ENCODE peak calls at places on chromosomes 11 and 22, in eight cellular contexts. One of them, this sample, is unnamed.

GRCh38 chr22:42376721-42377177 is 55.5 kb downstream of the NFAM1 start:
- DNase-seq in NCI-H2029 treated with DMSO at 0.1 percent for 48 hours: peak
- DNase-seq in Karpas-422: no peak
- DNase-seq in A549: no peak
- DNase-seq in pancreas: no peak
- DNase-seq in stromal cell of bone marrow: peak
- DNase-seq in small intestine: peak
- DNase-seq in activated CD4-positive, alpha-beta T cell treated with anti-CD3 and anti-CD28 coated beads for 4 hours: no peak
- DNase-seq in this sample: no peak

GRCh38 chr11:6315811-6316425 is 4.4 kb downstream of the CAVIN3 start:
- DNase-seq in NCI-H2029 treated with DMSO at 0.1 percent for 48 hours: peak
- DNase-seq in Karpas-422: peak
- DNase-seq in A549: peak
- DNase-seq in pancreas: peak
- DNase-seq in stromal cell of bone marrow: peak
- DNase-seq in small intestine: peak
- DNase-seq in activated CD4-positive, alpha-beta T cell treated with anti-CD3 and anti-CD28 coated beads for 4 hours: no peak
- DNase-seq in this sample: no peak

GRCh38 chr22:47259990-47260389 is 497.5 kb downstream of the TBC1D22A start:
- DNase-seq in NCI-H2029 treated with DMSO at 0.1 percent for 48 hours: no peak
- DNase-seq in Karpas-422: peak
- DNase-seq in A549: no peak
- DNase-seq in pancreas: no peak
- DNase-seq in stromal cell of bone marrow: no peak
- DNase-seq in small intestine: no peak
- DNase-seq in activated CD4-positive, alpha-beta T cell treated with anti-CD3 and anti-CD28 coated beads for 4 hours: no peak
- DNase-seq in this sample: no peak

GRCh38 chr11:74533421-74533820 is 39.9 kb upstream of the LIPT2 start:
- DNase-seq in NCI-H2029 treated with DMSO at 0.1 percent for 48 hours: no peak
- DNase-seq in Karpas-422: no peak
- DNase-seq in A549: no peak
- DNase-seq in pancreas: no peak
- DNase-seq in stromal cell of bone marrow: no peak
- DNase-seq in small intestine: peak
- DNase-seq in activated CD4-positive, alpha-beta T cell treated with anti-CD3 and anti-CD28 coated beads for 4 hours: no peak
- DNase-seq in this sample: no peak

GRCh38 chr11:122850076-122850631 is 11.9 kb downstream of the CRTAM start:
- DNase-seq in NCI-H2029 treated with DMSO at 0.1 percent for 48 hours: no peak
- DNase-seq in Karpas-422: no peak
- DNase-seq in A549: no peak
- DNase-seq in pancreas: no peak
- DNase-seq in stromal cell of bone marrow: no peak
- DNase-seq in small intestine: no peak
- DNase-seq in activated CD4-positive, alpha-beta T cell treated with anti-CD3 and anti-CD28 coated beads for 4 hours: no peak
- DNase-seq in this sample: no peak

GRCh38 chr22:50531546-50532352 is 1.9 kb upstream of the TYMP start:
- DNase-seq in NCI-H2029 treated with DMSO at 0.1 percent for 48 hours: no peak
- DNase-seq in Karpas-422: peak
- DNase-seq in A549: no peak
- DNase-seq in pancreas: peak
- DNase-seq in stromal cell of bone marrow: peak
- DNase-seq in small intestine: peak
- DNase-seq in activated CD4-positive, alpha-beta T cell treated with anti-CD3 and anti-CD28 coated beads for 4 hours: peak
- DNase-seq in this sample: no peak

GRCh38 chr11:118342503-118343161 is at the start of gene CD3D:
- DNase-seq in NCI-H2029 treated with DMSO at 0.1 percent for 48 hours: no peak
- DNase-seq in Karpas-422: no peak
- DNase-seq in A549: no peak
- DNase-seq in pancreas: no peak
- DNase-seq in stromal cell of bone marrow: no peak
- DNase-seq in small intestine: peak
- DNase-seq in activated CD4-positive, alpha-beta T cell treated with anti-CD3 and anti-CD28 coated beads for 4 hours: peak
- DNase-seq in this sample: no peak

GRCh38 chr11:7635137-7635536 is 38.2 kb downstream of the CYB5R2 start:
- DNase-seq in NCI-H2029 treated with DMSO at 0.1 percent for 48 hours: no peak
- DNase-seq in Karpas-422: no peak
- DNase-seq in A549: no peak
- DNase-seq in pancreas: no peak
- DNase-seq in stromal cell of bone marrow: no peak
- DNase-seq in small intestine: peak
- DNase-seq in activated CD4-positive, alpha-beta T cell treated with anti-CD3 and anti-CD28 coated beads for 4 hours: no peak
- DNase-seq in this sample: no peak

GRCh38 chr11:32334822-32335221 is 100.5 kb downstream of the WT1 start:
- DNase-seq in NCI-H2029 treated with DMSO at 0.1 percent for 48 hours: no peak
- DNase-seq in Karpas-422: peak
- DNase-seq in A549: peak
- DNase-seq in pancreas: no peak
- DNase-seq in stromal cell of bone marrow: no peak
- DNase-seq in small intestine: peak
- DNase-seq in activated CD4-positive, alpha-beta T cell treated with anti-CD3 and anti-CD28 coated beads for 4 hours: no peak
- DNase-seq in this sample: no peak

GRCh38 chr11:107017433-107018227 is 646 bp downstream of the GUCY1A2 start:
- DNase-seq in NCI-H2029 treated with DMSO at 0.1 percent for 48 hours: peak
- DNase-seq in Karpas-422: no peak
- DNase-seq in A549: peak
- DNase-seq in pancreas: peak
- DNase-seq in stromal cell of bone marrow: no peak
- DNase-seq in small intestine: no peak
- DNase-seq in activated CD4-positive, alpha-beta T cell treated with anti-CD3 and anti-CD28 coated beads for 4 hours: no peak
- DNase-seq in this sample: no peak

GRCh38 chr11:133956650-133957633 is at the start of gene IGSF9B:
- DNase-seq in NCI-H2029 treated with DMSO at 0.1 percent for 48 hours: peak
- DNase-seq in Karpas-422: peak
- DNase-seq in A549: peak
- DNase-seq in pancreas: peak
- DNase-seq in stromal cell of bone marrow: peak
- DNase-seq in small intestine: peak
- DNase-seq in activated CD4-positive, alpha-beta T cell treated with anti-CD3 and anti-CD28 coated beads for 4 hours: peak
- DNase-seq in this sample: no peak

GRCh38 chr22:17734197-17734596 is 40.1 kb downstream of the BID start:
- DNase-seq in NCI-H2029 treated with DMSO at 0.1 percent for 48 hours: no peak
- DNase-seq in Karpas-422: no peak
- DNase-seq in A549: no peak
- DNase-seq in pancreas: no peak
- DNase-seq in stromal cell of bone marrow: peak
- DNase-seq in small intestine: no peak
- DNase-seq in activated CD4-positive, alpha-beta T cell treated with anti-CD3 and anti-CD28 coated beads for 4 hours: no peak
- DNase-seq in this sample: no peak

GRCh38 chr11:72864692-72865655 is 50.8 kb downstream of the ATG16L2 start:
- DNase-seq in NCI-H2029 treated with DMSO at 0.1 percent for 48 hours: no peak
- DNase-seq in Karpas-422: no peak
- DNase-seq in A549: no peak
- DNase-seq in pancreas: no peak
- DNase-seq in stromal cell of bone marrow: peak
- DNase-seq in small intestine: no peak
- DNase-seq in activated CD4-positive, alpha-beta T cell treated with anti-CD3 and anti-CD28 coated beads for 4 hours: no peak
- DNase-seq in this sample: no peak

GRCh38 chr11:112050721-112051120 is 23.1 kb downstream of the PIH1D2 start:
- DNase-seq in NCI-H2029 treated with DMSO at 0.1 percent for 48 hours: no peak
- DNase-seq in Karpas-422: peak
- DNase-seq in A549: no peak
- DNase-seq in pancreas: no peak
- DNase-seq in stromal cell of bone marrow: no peak
- DNase-seq in small intestine: no peak
- DNase-seq in activated CD4-positive, alpha-beta T cell treated with anti-CD3 and anti-CD28 coated beads for 4 hours: no peak
- DNase-seq in this sample: no peak

GRCh38 chr11:126282742-126283591 is at the start of gene TIRAP:
- DNase-seq in NCI-H2029 treated with DMSO at 0.1 percent for 48 hours: peak
- DNase-seq in Karpas-422: peak
- DNase-seq in A549: peak
- DNase-seq in pancreas: peak
- DNase-seq in stromal cell of bone marrow: no peak
- DNase-seq in small intestine: peak
- DNase-seq in activated CD4-positive, alpha-beta T cell treated with anti-CD3 and anti-CD28 coated beads for 4 hours: peak
- DNase-seq in this sample: no peak

GRCh38 chr11:111213256-111213655 is 32.3 kb upstream of the POU2AF2 start:
- DNase-seq in NCI-H2029 treated with DMSO at 0.1 percent for 48 hours: no peak
- DNase-seq in Karpas-422: no peak
- DNase-seq in A549: no peak
- DNase-seq in pancreas: no peak
- DNase-seq in stromal cell of bone marrow: no peak
- DNase-seq in small intestine: no peak
- DNase-seq in activated CD4-positive, alpha-beta T cell treated with anti-CD3 and anti-CD28 coated beads for 4 hours: no peak
- DNase-seq in this sample: no peak

GRCh38 chr22:44298331-44299087 is 14.2 kb downstream of the SHISAL1 start:
- DNase-seq in NCI-H2029 treated with DMSO at 0.1 percent for 48 hours: no peak
- DNase-seq in Karpas-422: no peak
- DNase-seq in A549: no peak
- DNase-seq in pancreas: no peak
- DNase-seq in stromal cell of bone marrow: no peak
- DNase-seq in small intestine: no peak
- DNase-seq in activated CD4-positive, alpha-beta T cell treated with anti-CD3 and anti-CD28 coated beads for 4 hours: no peak
- DNase-seq in this sample: no peak

GRCh38 chr11:8988329-8989234 is 15.2 kb downstream of the NRIP3 start:
- DNase-seq in NCI-H2029 treated with DMSO at 0.1 percent for 48 hours: no peak
- DNase-seq in Karpas-422: no peak
- DNase-seq in A549: no peak
- DNase-seq in pancreas: no peak
- DNase-seq in stromal cell of bone marrow: no peak
- DNase-seq in small intestine: no peak
- DNase-seq in activated CD4-positive, alpha-beta T cell treated with anti-CD3 and anti-CD28 coated beads for 4 hours: no peak
- DNase-seq in this sample: no peak

GRCh38 chr11:68843052-68843561 is 1.4 kb upstream of the CPT1A start:
- DNase-seq in NCI-H2029 treated with DMSO at 0.1 percent for 48 hours: peak
- DNase-seq in Karpas-422: no peak
- DNase-seq in A549: no peak
- DNase-seq in pancreas: no peak
- DNase-seq in stromal cell of bone marrow: no peak
- DNase-seq in small intestine: peak
- DNase-seq in activated CD4-positive, alpha-beta T cell treated with anti-CD3 and anti-CD28 coated beads for 4 hours: peak
- DNase-seq in this sample: no peak

GRCh38 chr11:15500643-15501042 is 385.9 kb downstream of the INSC start:
- DNase-seq in NCI-H2029 treated with DMSO at 0.1 percent for 48 hours: no peak
- DNase-seq in Karpas-422: no peak
- DNase-seq in A549: no peak
- DNase-seq in pancreas: no peak
- DNase-seq in stromal cell of bone marrow: no peak
- DNase-seq in small intestine: no peak
- DNase-seq in activated CD4-positive, alpha-beta T cell treated with anti-CD3 and anti-CD28 coated beads for 4 hours: no peak
- DNase-seq in this sample: no peak

GRCh38 chr11:123841189-123841588 is 35.0 kb upstream of the OR6M1 start:
- DNase-seq in NCI-H2029 treated with DMSO at 0.1 percent for 48 hours: no peak
- DNase-seq in Karpas-422: no peak
- DNase-seq in A549: no peak
- DNase-seq in pancreas: no peak
- DNase-seq in stromal cell of bone marrow: no peak
- DNase-seq in small intestine: no peak
- DNase-seq in activated CD4-positive, alpha-beta T cell treated with anti-CD3 and anti-CD28 coated beads for 4 hours: no peak
- DNase-seq in this sample: no peak

GRCh38 chr11:104943561-104943960 is 24.8 kb downstream of the CASP4 start:
- DNase-seq in NCI-H2029 treated with DMSO at 0.1 percent for 48 hours: no peak
- DNase-seq in Karpas-422: no peak
- DNase-seq in A549: no peak
- DNase-seq in pancreas: no peak
- DNase-seq in stromal cell of bone marrow: no peak
- DNase-seq in small intestine: no peak
- DNase-seq in activated CD4-positive, alpha-beta T cell treated with anti-CD3 and anti-CD28 coated beads for 4 hours: no peak
- DNase-seq in this sample: no peak

GRCh38 chr22:40326905-40327735 is 19.2 kb upstream of the ADSL start:
- DNase-seq in NCI-H2029 treated with DMSO at 0.1 percent for 48 hours: peak
- DNase-seq in Karpas-422: no peak
- DNase-seq in A549: no peak
- DNase-seq in pancreas: no peak
- DNase-seq in stromal cell of bone marrow: peak
- DNase-seq in small intestine: no peak
- DNase-seq in activated CD4-positive, alpha-beta T cell treated with anti-CD3 and anti-CD28 coated beads for 4 hours: no peak
- DNase-seq in this sample: no peak